ENCODE peak calls at places on chromosomes 11 and 22, in ten cellular contexts. M, B, R, K, A, H, W, T, U and C are unnamed samples.

GRCh38 chr11:27861706-27862430 is 161.6 kb upstream of the BDNF start:
- DNase-seq in R (no peak), T (peak), M (peak), W (peak), U (peak), B (no peak), K (no peak), A (no peak), H (no peak), C (peak)

GRCh38 chr11:68868221-68868620 is 26.5 kb upstream of the CPT1A start:
- DNase-seq in W (no peak), A (no peak), B (no peak), M (no peak), H (no peak), T (no peak), K (no peak), R (no peak), U (no peak), C (no peak)

GRCh38 chr11:62487698-62488551 is 58.7 kb downstream of the AHNAK start:
- DNase-seq in U (no peak), B (no peak), T (no peak), A (no peak), M (no peak), K (no peak), R (no peak), H (no peak), W (no peak), C (no peak)

GRCh38 chr11:72352859-72353551 is 81.3 kb downstream of the CLPB start:
- DNase-seq in A (no peak), R (peak), B (no peak), W (peak), K (no peak), T (peak), H (no peak), M (peak), U (peak), C (peak)

GRCh38 chr11:84289381-84289906 is 1003.3 kb upstream of the CCDC90B start:
- DNase-seq in A (no peak), U (peak), W (no peak), R (no peak), M (peak), H (no peak), K (no peak), B (no peak), T (peak), C (no peak)

GRCh38 chr11:1744879-1745700 is 5.3 kb downstream of the IFITM10 start:
- DNase-seq in B (no peak), W (no peak), K (no peak), A (no peak), R (no peak), M (no peak), H (peak), U (no peak), T (no peak), C (no peak)

GRCh38 chr11:30257058-30257457 is 26.2 kb downstream of the FSHB start:
- DNase-seq in W (no peak), H (no peak), K (no peak), A (no peak), B (no peak), T (no peak), U (no peak), R (no peak), M (no peak), C (no peak)

GRCh38 chr11:30487200-30487898 is 98.8 kb downstream of the MPPED2 start:
- DNase-seq in M (no peak), T (no peak), A (no peak), U (peak), W (no peak), B (peak), K (no peak), R (no peak), H (no peak), C (no peak)

GRCh38 chr11:66617148-66617814 is 851 bp downstream of the RBM14 start:
- DNase-seq in A (no peak), T (no peak), W (no peak), R (no peak), M (no peak), U (peak), K (peak), H (peak), B (no peak), C (no peak)

GRCh38 chr11:8683115-8683807 is 669 bp downstream of the RPL27A start:
- DNase-seq in U (no peak), R (no peak), M (no peak), A (no peak), H (no peak), T (no peak), K (no peak), W (no peak), B (no peak), C (no peak)

GRCh38 chr11:131770801-131771200 is 400.4 kb downstream of the NTM start:
- DNase-seq in T (no peak), H (no peak), M (no peak), A (no peak), W (no peak), B (no peak), R (no peak), U (no peak), K (no peak), C (no peak)

GRCh38 chr11:118636569-118637290 is 29.3 kb downstream of the PHLDB1 start:
- DNase-seq in A (no peak), K (no peak), M (no peak), U (no peak), R (no peak), H (no peak), B (no peak), W (no peak), T (no peak), C (no peak)

GRCh38 chr11:65416341-65417185 is 6.0 kb upstream of the NEAT1 start:
- DNase-seq in M (no peak), R (peak), U (peak), H (peak), T (peak), B (peak), A (peak), K (peak), W (peak), C (no peak)

GRCh38 chr22:24409707-24410106 is 17.7 kb upstream of the ADORA2A start:
- DNase-seq in A (no peak), T (no peak), M (no peak), H (no peak), K (no peak), R (no peak), U (no peak), W (no peak), B (no peak), C (no peak)

GRCh38 chr11:31796523-31797226 is 14.4 kb downstream of the PAX6 start:
- DNase-seq in K (no peak), A (no peak), B (no peak), H (no peak), R (no peak), U (no peak), T (no peak), M (no peak), W (no peak), C (no peak)

GRCh38 chr11:8732748-8733241 is 50.2 kb downstream of the RPL27A start:
- DNase-seq in H (peak), M (peak), B (peak), A (no peak), U (peak), K (peak), T (peak), W (no peak), R (no peak), C (peak)

GRCh38 chr11:72652871-72653615 is 21.2 kb downstream of the PDE2A start:
- DNase-seq in A (no peak), B (no peak), W (no peak), H (no peak), U (no peak), R (no peak), K (no peak), M (no peak), T (no peak), C (no peak)

GRCh38 chr22:19121631-19122142 is 525 bp downstream of the DGCR2 start:
- DNase-seq in A (peak), H (peak), W (no peak), R (peak), U (peak), B (peak), T (peak), M (no peak), K (no peak), C (no peak)

GRCh38 chr11:71470956-71471355 is 18.0 kb downstream of the NADSYN1 start:
- DNase-seq in K (no peak), W (no peak), U (no peak), T (no peak), A (no peak), B (no peak), M (no peak), H (no peak), R (no peak), C (no peak)

GRCh38 chr11:29173660-29174062 is 843.2 kb downstream of the KCNA4 start:
- DNase-seq in T (peak), A (no peak), R (no peak), U (peak), H (no peak), M (peak), B (no peak), K (no peak), W (peak), C (no peak)

GRCh38 chr11:14746857-14747256 is 103.3 kb downstream of the PDE3B start:
- DNase-seq in M (no peak), H (no peak), B (no peak), T (no peak), U (no peak), R (no peak), K (no peak), A (no peak), W (no peak), C (no peak)

GRCh38 chr11:132187814-132188213 is 817.4 kb downstream of the NTM start:
- DNase-seq in W (no peak), U (peak), R (no peak), M (peak), B (no peak), A (no peak), H (no peak), T (peak), K (no peak), C (no peak)

GRCh38 chr11:9150501-9150900 is 59.1 kb upstream of the SCUBE2 start:
- DNase-seq in R (no peak), A (no peak), H (no peak), U (peak), B (no peak), K (no peak), M (peak), W (no peak), T (peak), C (peak)

GRCh38 chr11:122099345-122100045 is 16.5 kb downstream of the BLID start:
- DNase-seq in U (peak), B (no peak), R (no peak), M (no peak), A (no peak), K (no peak), W (no peak), H (no peak), T (peak), C (no peak)

GRCh38 chr11:15775797-15776196 is 580.5 kb downstream of the SOX6 start:
- DNase-seq in B (no peak), M (no peak), A (no peak), R (no peak), K (no peak), U (no peak), T (no peak), H (no peak), W (no peak), C (no peak)

GRCh38 chr11:130451261-130452019 is 3.0 kb downstream of the ADAMTS15 start:
- DNase-seq in U (peak), M (no peak), R (no peak), H (peak), T (peak), K (no peak), B (no peak), A (no peak), W (no peak), C (no peak)

GRCh38 chr11:117717485-117718314 is 79.3 kb downstream of the DSCAML1 start:
- DNase-seq in H (no peak), B (peak), T (no peak), U (no peak), A (no peak), W (no peak), M (no peak), K (no peak), R (peak), C (no peak)

GRCh38 chr11:116833816-116834534 is 3.4 kb downstream of the APOA1 start:
- DNase-seq in A (no peak), M (no peak), T (no peak), B (no peak), R (no peak), H (no peak), U (no peak), W (no peak), K (no peak), C (no peak)

GRCh38 chr11:45754261-45754709 is 50.7 kb upstream of the SLC35C1 start:
- DNase-seq in M (no peak), T (peak), K (no peak), H (no peak), B (no peak), U (peak), W (no peak), A (no peak), R (no peak), C (no peak)

GRCh38 chr22:37088108-37088605 is 21.4 kb downstream of the TMPRSS6 start:
- DNase-seq in A (no peak), U (no peak), W (no peak), T (no peak), R (no peak), K (no peak), B (no peak), M (peak), H (no peak), C (no peak)

GRCh38 chr11:34654491-34655334 is 33.8 kb downstream of the EHF start:
- DNase-seq in R (no peak), U (peak), K (no peak), T (peak), A (no peak), H (peak), W (no peak), M (peak), B (no peak), C (peak)

GRCh38 chr11:2272946-2273280 is 2.5 kb upstream of the ASCL2 start:
- DNase-seq in B (no peak), H (no peak), A (no peak), T (no peak), R (no peak), W (no peak), M (no peak), K (no peak), U (no peak), C (no peak)

GRCh38 chr11:36574486-36574885 is 6.7 kb downstream of the RAG1 start:
- DNase-seq in A (no peak), R (no peak), U (no peak), K (no peak), M (no peak), B (no peak), W (no peak), H (no peak), T (no peak), C (no peak)

GRCh38 chr11:65478411-65479183 is 20.2 kb upstream of the MALAT1 start:
- DNase-seq in W (no peak), U (peak), R (no peak), T (peak), B (peak), H (peak), K (no peak), A (no peak), M (no peak), C (no peak)

GRCh38 chr11:12817681-12818332 is 143.6 kb downstream of the TEAD1 start:
- DNase-seq in U (no peak), W (no peak), K (no peak), H (no peak), A (no peak), M (no peak), T (no peak), B (no peak), R (no peak), C (no peak)

GRCh38 chr11:114340311-114341131 is 44.3 kb downstream of the NNMT start:
- DNase-seq in K (no peak), B (peak), U (peak), R (peak), M (no peak), A (no peak), W (peak), T (peak), H (peak), C (peak)

GRCh38 chr11:79482800-79483199 is 42.0 kb upstream of the TENM4 start:
- DNase-seq in T (no peak), U (no peak), K (no peak), A (no peak), R (no peak), H (no peak), M (no peak), B (no peak), W (no peak), C (no peak)

GRCh38 chr11:78351979-78352731 is 65.5 kb downstream of the GAB2 start:
- DNase-seq in R (no peak), A (no peak), K (no peak), U (peak), B (no peak), M (no peak), T (no peak), W (no peak), H (no peak), C (no peak)

DNA sequence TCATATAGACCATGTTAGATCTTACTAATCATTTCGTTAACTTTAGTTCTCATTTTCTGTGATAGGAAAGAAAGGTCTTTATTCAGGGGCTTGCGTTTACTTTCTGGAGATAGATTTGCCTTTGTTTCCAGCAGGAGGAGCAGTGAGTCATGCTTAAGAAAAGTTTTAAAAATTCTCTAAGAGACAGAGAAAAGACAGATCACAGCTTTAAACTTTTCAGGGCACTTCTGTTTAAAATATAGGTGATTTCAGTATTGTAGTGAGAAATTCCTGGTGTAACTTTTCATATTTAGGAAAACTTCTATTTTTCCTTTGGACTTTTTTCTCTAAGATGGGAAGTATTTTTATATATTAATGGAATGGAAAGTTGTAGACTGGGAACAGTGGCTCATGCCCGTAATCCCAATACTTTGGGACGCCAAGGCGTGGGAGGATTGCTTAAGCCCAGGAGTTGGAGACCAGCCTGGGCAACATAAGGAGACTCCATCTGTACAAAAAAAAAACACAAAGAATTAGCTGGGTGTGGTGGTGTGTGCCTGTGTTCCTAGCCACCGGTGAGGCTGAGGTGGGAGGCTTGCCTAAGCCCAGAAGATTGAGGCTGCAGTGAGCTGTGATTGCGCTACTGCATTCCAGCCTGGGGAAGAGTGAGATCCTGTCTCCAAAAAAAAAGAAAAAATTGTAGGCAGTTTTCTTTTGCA is 60.3 kb downstream of the ATXN10 start:
- DNase-seq in R (no peak), T (peak), K (no peak), M (no peak), W (no peak), U (peak), B (no peak), A (no peak), H (no peak), C (no peak)
- TF ChIP-seq CTCF in R (peak), T (peak), K (peak), M (peak), W (peak), U (peak), B (peak), A (no peak), H (no peak), C (peak)

GRCh38 chr11:390175-390574 is 3.8 kb upstream of the PKP3 start:
- DNase-seq in A (no peak), B (peak), R (no peak), T (no peak), U (no peak), H (no peak), K (no peak), M (no peak), W (no peak), C (no peak)
- TF ChIP-seq CTCF in A (no peak), B (peak), R (no peak), T (no peak), U (no peak), H (no peak), K (no peak), M (no peak), W (no peak), C (no peak)

DNA sequence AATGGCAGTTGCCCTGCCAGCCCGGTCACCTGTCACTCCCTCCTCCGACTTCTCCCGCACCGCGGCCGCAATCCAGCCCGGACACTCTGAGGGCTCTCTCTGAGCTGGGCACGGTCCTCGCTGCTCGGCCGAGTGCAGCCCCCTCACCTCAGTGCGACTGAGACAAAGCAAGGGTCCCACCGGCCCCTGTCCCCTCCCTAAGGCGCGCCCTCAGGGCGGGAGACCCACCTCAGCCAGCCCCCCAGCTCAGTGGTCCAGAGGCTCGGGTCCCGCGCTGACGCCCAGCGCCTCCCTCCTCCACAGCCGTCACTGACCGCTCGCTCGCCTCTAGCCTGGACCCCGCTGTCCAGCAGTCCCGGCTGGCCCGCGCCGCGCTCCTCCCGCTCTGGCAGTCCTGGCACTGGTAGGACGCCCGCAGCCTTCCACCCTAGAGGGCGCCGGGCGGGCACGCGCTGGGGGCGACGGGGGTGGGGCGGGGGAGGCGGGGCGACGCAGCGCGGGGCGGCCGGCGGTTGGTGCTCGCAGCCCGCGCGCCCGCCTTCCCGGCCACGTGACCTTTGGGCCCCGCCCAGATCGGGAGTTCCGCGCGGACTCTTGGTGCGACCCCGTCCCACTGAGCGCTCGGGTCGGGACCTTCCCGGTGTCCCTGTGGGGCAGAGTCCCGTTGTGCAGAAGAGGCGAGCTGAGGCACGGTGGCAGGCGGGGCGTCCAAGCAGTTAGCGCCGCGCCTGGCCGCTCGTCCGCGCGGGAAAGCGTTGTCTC is 7.9 kb upstream of the L3MBTL2 start:
- DNase-seq in K (peak), M (no peak), U (peak), B (peak), R (peak), T (peak), W (no peak), H (peak), A (peak), C (no peak)
- TF ChIP-seq CTCF in K (no peak), M (peak), U (peak), B (no peak), R (no peak), T (peak), W (no peak), H (no peak), A (no peak), C (peak)

GRCh38 chr11:128553662-128554392 is 33.5 kb downstream of the ETS1 start:
- DNase-seq in M (no peak), B (no peak), U (peak), K (no peak), H (no peak), T (peak), W (no peak), A (no peak), R (no peak), C (no peak)

GRCh38 chr11:128559496-128560103 is 27.8 kb downstream of the ETS1 start:
- DNase-seq in K (no peak), A (no peak), U (no peak), R (no peak), H (no peak), B (no peak), W (no peak), M (no peak), T (no peak), C (no peak)

GRCh38 chr11:128551641-128552335 is 35.6 kb downstream of the ETS1 start:
- DNase-seq in U (no peak), W (no peak), H (no peak), B (no peak), K (peak), M (no peak), A (no peak), R (no peak), T (no peak), C (no peak)

GRCh38 chr11:128552783-128553661 is 34.3 kb downstream of the ETS1 start:
- DNase-seq in W (no peak), T (peak), U (peak), K (no peak), B (peak), M (no peak), R (no peak), A (no peak), H (no peak), C (peak)

GRCh38 chr11:128555606-128556005 is 31.8 kb downstream of the ETS1 start:
- DNase-seq in R (no peak), M (no peak), A (no peak), W (no peak), U (peak), H (no peak), T (peak), K (no peak), B (no peak), C (no peak)
- TF ChIP-seq CTCF in R (no peak), M (peak), A (no peak), W (peak), U (peak), H (peak), T (peak), K (peak), B (peak), C (peak)